ENCODE peak calls at places on chromosomes 4 and X, in five cellular contexts. V is A549; C is uterus; L is esophagus squamous epithelium; R is naive thymus-derived CD4-positive, alpha-beta T cell. X is an unnamed sample. For H3K4me1, the result is how much of the 10 kb centered on the place peaks cover.

GRCh38 chr4:52588097-52588496 is 71.0 kb downstream of the USP46 start:
- DNase-seq in V (no peak), C (peak), L (no peak), R (no peak), X (no peak)

GRCh38 chr4:54403700-54404453 is 174.8 kb downstream of the PDGFRA start:
- DNase-seq in L (no peak), R (no peak), C (no peak), V (no peak), X (no peak)

GRCh38 chr4:184695178-184695896 is 38.6 kb downstream of the CENPU start:
- DNase-seq in R (no peak), C (no peak), L (no peak), V (no peak), X (no peak)

GRCh38 chr4:137375111-137375850 is 157.0 kb downstream of the PCDH18 start:
- DNase-seq in V (no peak), C (no peak), R (no peak), L (no peak), X (no peak)

GRCh38 chrX:135498236-135498635 is 22.2 kb upstream of the INTS6L start:
- DNase-seq in L (no peak), C (no peak), R (no peak), V (no peak), X (no peak)

GRCh38 chr4:133112641-133113040 is 36.5 kb upstream of the PCDH10 start:
- DNase-seq in L (no peak), R (no peak), C (no peak), V (no peak), X (no peak)

GRCh38 chr4:78659264-78659663 is 107.7 kb downstream of the ANXA3 start:
- DNase-seq in L (no peak), V (no peak), R (no peak), C (no peak), X (no peak)

GRCh38 chrX:108224727-108225455 is 133.3 kb downstream of the ATG4A start:
- DNase-seq in R (peak), V (peak), C (no peak), L (no peak), X (no peak)

GRCh38 chrX:124836786-124837185 is 482.9 kb upstream of the TEX13C start:
- DNase-seq in R (peak), V (no peak), L (no peak), C (no peak), X (no peak)

GRCh38 chrX:12894074-12894691 is 12.2 kb upstream of the TLR8 start:
- DNase-seq in R (peak), V (peak), L (no peak), C (peak), X (no peak)

GRCh38 chr4:155773196-155773800 is 14.5 kb downstream of the GUCY1B1 start:
- DNase-seq in L (no peak), R (no peak), C (no peak), V (no peak), X (no peak)

GRCh38 chrX:110951472-110952269 is 144.3 kb upstream of the PAK3 start:
- DNase-seq in L (no peak), C (no peak), R (no peak), V (no peak), X (no peak)

GRCh38 chr4:42596918-42597317 is 60.0 kb downstream of the ATP8A1 start:
- DNase-seq in V (no peak), L (no peak), C (no peak), R (no peak), X (no peak)

GRCh38 chrX:17039826-17040225 is 93.4 kb downstream of the REPS2 start:
- DNase-seq in L (no peak), C (no peak), R (no peak), V (no peak), X (no peak)

GRCh38 chr4:102036619-102037376 is 246.3 kb downstream of the BANK1 start:
- DNase-seq in R (no peak), V (no peak), C (no peak), L (no peak), X (no peak)

GRCh38 chr4:101086801-101087586 is 260.3 kb downstream of the PPP3CA start:
- DNase-seq in C (no peak), R (no peak), L (no peak), V (no peak), X (no peak)

GRCh38 chrX:48472225-48472624 is 2.2 kb upstream of the SLC38A5 start:
- DNase-seq in C (no peak), L (no peak), R (no peak), V (no peak), X (peak)

GRCh38 chrX:151488677-151489076 is 74.8 kb upstream of the PASD1 start:
- DNase-seq in L (no peak), V (peak), C (no peak), R (no peak), X (no peak)

GRCh38 chr4:54089875-54090274 is 10.1 kb upstream of the GSX2 start:
- DNase-seq in L (no peak), R (no peak), C (no peak), V (no peak), X (no peak)

GRCh38 chr4:15410750-15411149 is 17.1 kb upstream of the C1QTNF7 start:
- DNase-seq in C (peak), L (no peak), V (no peak), R (peak), X (no peak)

GRCh38 chr4:89307446-89308160 is at the start of gene GPRIN3:
- DNase-seq in R (peak), V (no peak), C (peak), L (peak), X (peak)

GRCh38 chr4:121373841-121374240 is 7.0 kb downstream of the QRFPR start:
- DNase-seq in R (no peak), L (no peak), C (no peak), V (no peak), X (no peak)

GRCh38 chr4:79893441-79893840 is 179.6 kb downstream of the ANTXR2 start:
- DNase-seq in C (no peak), V (no peak), L (no peak), R (no peak), X (no peak)

GRCh38 chr4:168836482-168836881 is 173.6 kb downstream of the CBR4 start:
- DNase-seq in R (no peak), L (no peak), V (no peak), C (no peak), X (no peak)
- H3K4me1 ChIP-seq in R (under half), L (under half), V (half or more), C (under half), X (under half)

DNA sequence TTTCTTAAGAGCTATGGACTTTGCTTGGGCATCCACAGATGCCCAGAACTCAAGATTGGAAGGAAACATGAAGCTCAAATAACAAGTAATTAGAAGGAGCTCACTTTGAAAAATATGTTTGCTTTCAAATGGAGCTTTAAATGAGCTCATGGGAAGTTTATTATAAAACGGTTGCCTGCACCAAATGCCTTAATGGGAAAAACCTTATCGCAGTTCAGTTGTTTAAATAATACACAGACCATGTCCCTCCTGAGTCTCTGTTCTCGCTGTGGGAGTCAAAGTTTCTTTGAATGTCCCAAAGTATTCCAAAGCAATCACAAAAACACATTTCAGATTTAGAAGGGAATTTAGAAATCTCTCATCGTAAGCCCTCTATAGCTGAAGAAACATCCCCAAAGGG is 31.6 kb upstream of the STIM2 start:
- DNase-seq in C (no peak), R (no peak), V (no peak), L (no peak), X (no peak)
- H3K4me1 ChIP-seq in C (under half), R (under half), V (under half), L (under half), X (under half)

DNA sequence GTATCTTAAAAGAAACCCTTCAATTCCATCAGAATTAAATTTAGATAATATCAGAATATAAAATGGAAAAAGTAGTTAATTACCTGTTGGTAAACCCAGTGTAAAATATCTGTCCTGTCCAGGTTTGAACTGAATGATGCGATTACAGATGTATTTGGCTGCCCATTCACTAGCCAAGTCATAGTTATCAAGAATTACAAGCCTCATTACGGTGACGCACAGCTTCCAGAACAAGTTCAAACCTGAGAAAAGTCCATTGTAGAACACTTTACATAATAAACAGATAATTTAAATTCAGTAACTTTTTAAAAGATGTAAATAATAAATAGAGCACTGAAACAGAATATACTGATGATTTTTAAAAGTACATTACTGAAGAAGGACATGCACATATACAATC is 4.4 kb downstream of the GNPDA2 start:
- DNase-seq in R (no peak), C (no peak), L (no peak), V (no peak), X (no peak)
- H3K4me1 ChIP-seq in R (under half), C (under half), L (under half), V (under half), X (under half)

GRCh38 chr4:1215347-1216075 is 33.4 kb downstream of the CTBP1 start:
- DNase-seq in C (peak), L (no peak), V (no peak), R (no peak), X (no peak)

GRCh38 chr4:1212546-1213335 is 36.2 kb downstream of the CTBP1 start:
- DNase-seq in R (no peak), V (no peak), C (no peak), L (no peak), X (peak)

GRCh38 chr4:1211951-1212545 is 36.9 kb downstream of the CTBP1 start:
- DNase-seq in V (no peak), R (no peak), L (no peak), C (no peak), X (peak)

GRCh38 chr4:1214101-1215095 is 34.5 kb downstream of the CTBP1 start:
- DNase-seq in V (no peak), R (no peak), C (no peak), L (no peak), X (peak)

DNA sequence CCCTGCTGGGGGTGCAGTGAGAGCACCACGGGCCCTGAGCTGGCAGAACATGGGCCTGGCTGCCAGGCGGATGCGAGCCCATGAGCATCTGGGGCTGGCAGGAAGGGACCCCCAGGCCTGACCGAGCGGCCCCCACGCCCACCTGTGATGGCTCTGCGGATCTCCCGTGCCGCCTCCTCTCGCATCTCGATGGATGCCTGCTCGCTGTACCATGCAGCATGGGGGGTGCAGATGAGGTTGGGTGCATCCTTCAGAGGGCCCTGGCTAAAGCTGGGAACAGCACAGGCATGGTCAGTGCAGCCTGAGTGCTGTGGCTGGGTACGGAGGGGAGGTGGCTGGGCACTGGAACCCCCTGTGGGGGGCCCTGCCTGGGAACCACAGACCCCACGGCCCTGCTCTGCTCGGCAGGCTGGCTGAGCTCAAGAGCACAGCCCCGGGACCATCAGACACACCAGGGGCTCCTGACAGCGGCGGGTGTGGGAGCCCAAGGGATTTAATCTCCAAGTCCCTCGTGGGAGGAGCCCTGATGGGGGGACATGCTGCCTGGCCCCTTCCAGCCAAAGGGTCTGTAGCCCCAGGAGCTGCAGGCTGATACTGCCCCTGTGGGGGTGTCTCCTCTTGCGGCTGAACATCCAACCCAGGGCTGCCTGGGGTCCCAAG is 35.5 kb downstream of the CTBP1 start:
- DNase-seq in L (no peak), V (no peak), C (no peak), R (no peak), X (peak)
- H3K4me1 ChIP-seq in L (half or more), V (under half), C (under half), R (under half), X (under half)

GRCh38 chr4:6594826-6595355 is 19.9 kb downstream of the MAN2B2 start:
- DNase-seq in C (no peak), L (no peak), R (no peak), V (no peak), X (no peak)
- H3K4me1 ChIP-seq in C (under half), L (under half), R (under half), V (under half), X (under half)

GRCh38 chr4:73676881-73677323 is 56.7 kb upstream of the RASSF6 start:
- DNase-seq in V (peak), R (no peak), L (no peak), C (no peak), X (no peak)

GRCh38 chr4:73682508-73682907 is 57.9 kb upstream of the CXCL8 start:
- DNase-seq in L (no peak), R (no peak), C (no peak), V (no peak), X (no peak)

GRCh38 chr4:73683033-73683432 is 57.3 kb upstream of the CXCL8 start:
- DNase-seq in V (no peak), C (no peak), R (no peak), L (no peak), X (no peak)

GRCh38 chr4:73676136-73676535 is 55.9 kb upstream of the RASSF6 start:
- DNase-seq in L (no peak), C (no peak), V (no peak), R (no peak), X (no peak)

GRCh38 chr4:73679836-73680235 is 59.6 kb upstream of the RASSF6 start:
- DNase-seq in L (no peak), C (no peak), V (no peak), R (no peak), X (no peak)
- H3K4me1 ChIP-seq in L (under half), C (under half), V (half or more), R (under half), X (under half)

GRCh38 chr4:139607302-139608060 is 51.5 kb upstream of the SETD7 start:
- DNase-seq in L (no peak), C (no peak), V (no peak), R (no peak), X (no peak)
- H3K4me1 ChIP-seq in L (under half), C (under half), V (half or more), R (under half), X (under half)

GRCh38 chr4:2255501-2256155 is 6.3 kb downstream of the MXD4 start:
- DNase-seq in V (no peak), L (no peak), R (no peak), C (peak), X (peak)

GRCh38 chr4:2257361-2258001 is 4.4 kb downstream of the MXD4 start:
- DNase-seq in L (no peak), C (peak), V (no peak), R (no peak), X (peak)

GRCh38 chr4:2254665-2255500 is 7.0 kb downstream of the MXD4 start:
- DNase-seq in L (no peak), C (peak), V (no peak), R (no peak), X (peak)

GRCh38 chr4:2256781-2257191 is 5.1 kb downstream of the MXD4 start:
- DNase-seq in V (no peak), R (no peak), C (peak), L (no peak), X (peak)

GRCh38 chr4:2256156-2256731 is 5.7 kb downstream of the MXD4 start:
- DNase-seq in C (peak), R (no peak), V (no peak), L (no peak), X (peak)
- H3K4me1 ChIP-seq in C (under half), R (under half), V (under half), L (half or more), X (under half)

GRCh38 chr4:167233523-167234387 is 539 bp downstream of the SPOCK3 start:
- DNase-seq in R (no peak), C (no peak), L (no peak), V (no peak), X (no peak)
- H3K4me1 ChIP-seq in R (under half), C (under half), L (under half), V (under half), X (under half)

X was measured in kidney.